ENCODE peak calls at places on chromosomes 13 and 19, in six cellular contexts. J is transverse colon, C is endothelial cell of umbilical vein, K is sigmoid colon, O is breast epithelium, H is suprapubic skin. F is an unnamed sample.

GRCh38 chr13:42946927-42947326 is 45.1 kb downstream of the EPSTI1 start:
- DNase-seq in J (no peak), C (no peak), K (no peak), O (no peak), H (no peak), F (no peak)

GRCh38 chr19:34188388-34188787 is 16.1 kb downstream of the LSM14A start:
- DNase-seq in J (no peak), C (no peak), K (no peak), O (no peak), H (no peak), F (no peak)

GRCh38 chr19:35362261-35363000 is 4.2 kb downstream of the FFAR3 start:
- DNase-seq in J (no peak), C (no peak), K (no peak), O (no peak), H (peak; percentile 53), F (no peak)

GRCh38 chr13:72304121-72304745 is 423.2 kb downstream of the MZT1 start:
- DNase-seq in J (no peak), C (peak; percentile 30), K (no peak), O (no peak), H (no peak), F (no peak)

GRCh38 chr13:109790071-109790470 is 3.7 kb upstream of the IRS2 start:
- DNase-seq in J (no peak), C (no peak), K (no peak), O (no peak), H (no peak), F (no peak)

GRCh38 chr13:25920931-25921330 is 130.9 kb downstream of the SHISA2 start:
- DNase-seq in J (no peak), C (no peak), K (no peak), O (no peak), H (no peak), F (no peak)

GRCh38 chr13:72290962-72291681 is 424.1 kb upstream of the DACH1 start:
- DNase-seq in J (no peak), C (no peak), K (no peak), O (no peak), H (no peak), F (no peak)

GRCh38 chr13:84653915-84654534 is 771.8 kb upstream of the SLITRK1 start:
- DNase-seq in J (no peak), C (no peak), K (no peak), O (no peak), H (no peak), F (no peak)

GRCh38 chr13:111622051-111622531 is 301.6 kb downstream of the TEX29 start:
- DNase-seq in J (no peak), C (no peak), K (no peak), O (no peak), H (no peak), F (peak; percentile 72)

GRCh38 chr13:39144941-39145533 is 106.8 kb downstream of the NHLRC3 start:
- DNase-seq in J (peak; percentile 33), C (peak; percentile 65), K (peak; percentile 77), O (peak; percentile 43), H (no peak), F (no peak)

GRCh38 chr13:59823495-59823894 is 340.2 kb downstream of the DIAPH3 start:
- DNase-seq in J (no peak), C (peak; percentile 41), K (no peak), O (no peak), H (no peak), F (no peak)

GRCh38 chr13:44703371-44703770 is 127.2 kb upstream of the TSC22D1 start:
- DNase-seq in J (no peak), C (no peak), K (no peak), O (no peak), H (no peak), F (no peak)

GRCh38 chr13:24764276-24764630 is 284 bp downstream of the RNF17 start:
- DNase-seq in J (no peak), C (no peak), K (peak; percentile 56), O (no peak), H (no peak), F (no peak)

GRCh38 chr19:49165111-49165750 is 7.6 kb downstream of the TRPM4 start:
- DNase-seq in J (peak; percentile 25), C (peak; percentile 85), K (no peak), O (peak; percentile 41), H (no peak), F (no peak)

GRCh38 chr13:110436276-110436675 is 125.2 kb downstream of the RAB20 start:
- DNase-seq in J (no peak), C (no peak), K (no peak), O (no peak), H (no peak), F (no peak)

GRCh38 chr19:15372470-15372869 is 7.1 kb downstream of the AKAP8 start:
- DNase-seq in J (no peak), C (no peak), K (no peak), O (no peak), H (no peak), F (no peak)

GRCh38 chr13:46595136-46595917 is 42.4 kb downstream of the LRCH1 start:
- DNase-seq in J (no peak), C (peak; percentile 49), K (no peak), O (peak; percentile 80), H (no peak), F (no peak)

GRCh38 chr19:46296722-46297431 is at the start of gene HIF3A:
- DNase-seq in J (peak; percentile 81), C (peak; percentile 64), K (peak; percentile 93), O (no peak), H (no peak), F (no peak)

GRCh38 chr19:51016798-51017683 is 2.5 kb downstream of the KLK10 start:
- DNase-seq in J (peak; percentile 67), C (peak; percentile 39), K (no peak), O (peak; percentile 81), H (no peak), F (no peak)

GRCh38 chr13:45994752-45995151 is 57.8 kb downstream of the ZC3H13 start:
- DNase-seq in J (no peak), C (no peak), K (no peak), O (no peak), H (no peak), F (no peak)

GRCh38 chr13:44573790-44574465 is 2.2 kb downstream of the TSC22D1 start:
- DNase-seq in J (no peak), C (peak; percentile 16), K (no peak), O (no peak), H (no peak), F (no peak)

GRCh38 chr13:96900992-96901391 is 93.3 kb downstream of the OXGR1 start:
- DNase-seq in J (no peak), C (no peak), K (no peak), O (no peak), H (no peak), F (no peak)

GRCh38 chr13:23609414-23610186 is 39.4 kb downstream of the TNFRSF19 start:
- DNase-seq in J (no peak), C (peak; percentile 67), K (no peak), O (no peak), H (no peak), F (no peak)

DNA sequence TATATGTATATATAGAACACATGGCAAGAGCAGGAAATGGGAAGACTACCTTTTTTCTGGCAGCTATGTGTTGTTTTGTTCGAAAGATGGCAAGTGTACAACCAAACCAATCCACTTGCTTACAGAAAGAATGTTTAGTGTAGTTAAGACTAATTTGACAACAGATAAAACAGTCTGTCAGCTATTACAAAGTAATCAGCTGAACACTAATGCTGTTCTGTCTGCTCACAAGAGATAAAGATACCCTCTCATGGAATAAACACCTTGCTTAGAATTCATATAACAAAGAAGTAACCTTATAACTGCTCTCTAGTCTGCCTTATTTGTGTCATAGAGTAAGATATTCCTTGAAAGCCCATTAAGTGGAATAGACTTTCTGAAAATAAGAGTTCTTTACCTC is 840 bp upstream of the KCNRG start:
- DNase-seq in J (no peak), C (no peak), K (no peak), O (no peak), H (no peak), F (no peak)
- H3K4me3 ChIP-seq in J (no peak overlapping the region), C (no peak overlapping the region), K (no peak overlapping the region), O (no peak overlapping the region), H (no peak overlapping the region), F (no peak overlapping the region)

GRCh38 chr19:11480927-11481776 is at the start of gene ELAVL3:
- DNase-seq in J (no peak), C (no peak), K (no peak), O (no peak), H (no peak), F (no peak)
- TF ChIP-seq POLR2AphosphoS5 in J (no peak), C (no peak), K (no peak), O (no peak), H (no peak), F (no peak)

GRCh38 chr19:45091031-45091918 is 1.7 kb upstream of the PPP1R37 start:
- DNase-seq in J (peak; percentile 99), C (peak; percentile 99), K (peak; percentile 99), O (peak; percentile 97), H (peak; percentile 99), F (peak; percentile 95)
- TF ChIP-seq POLR2A in J (peak; percentile 67), C (peak; percentile 93), K (no peak), O (no peak), H (no peak), F (no peak)

GRCh38 chr19:3404324-3405260 is 38.2 kb downstream of the NFIC start:
- DNase-seq in J (peak; percentile 66), C (peak; percentile 83), K (peak; percentile 97), O (peak; percentile 91), H (peak; percentile 92), F (no peak)

GRCh38 chr19:3403489-3404323 is 37.3 kb downstream of the NFIC start:
- DNase-seq in J (peak; percentile 80), C (peak; percentile 87), K (peak; percentile 99), O (peak; percentile 88), H (peak; percentile 90), F (peak; percentile 97)

GRCh38 chr19:3406571-3407111 is 40.3 kb downstream of the NFIC start:
- DNase-seq in J (no peak), C (no peak), K (no peak), O (no peak), H (no peak), F (no peak)

GRCh38 chr19:3402631-3403443 is 36.5 kb downstream of the NFIC start:
- DNase-seq in J (no peak), C (no peak), K (no peak), O (no peak), H (no peak), F (no peak)

DNA sequence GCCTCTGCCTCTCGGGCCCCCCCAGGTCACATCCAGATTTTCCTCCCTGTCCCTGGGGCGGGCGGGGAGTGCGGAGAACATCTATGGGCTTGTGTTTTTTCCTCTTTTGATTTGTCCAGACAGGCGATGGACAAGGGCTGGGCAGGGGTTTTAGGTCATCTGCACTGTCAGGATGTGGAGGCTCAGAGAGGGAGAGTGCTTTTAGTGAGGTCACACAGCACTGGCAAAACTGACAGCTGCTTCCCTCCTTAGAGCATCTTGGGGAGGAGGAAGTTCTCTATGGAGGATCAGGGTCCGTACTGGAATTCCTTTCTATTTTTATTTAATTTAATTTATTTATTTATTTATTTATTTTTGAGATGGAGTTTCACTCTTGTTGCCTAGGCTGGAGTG is 38.9 kb downstream of the NFIC start:
- DNase-seq in J (no peak), C (no peak), K (no peak), O (no peak), H (no peak), F (no peak)
- H3K4me3 ChIP-seq in J (no peak overlapping the region), C (no peak overlapping the region), K (peak overlapping the region; percentile 57), O (peak overlapping the region; percentile 44), H (peak overlapping the region; percentile 60), F (peak overlapping the region; percentile 61)

DNA sequence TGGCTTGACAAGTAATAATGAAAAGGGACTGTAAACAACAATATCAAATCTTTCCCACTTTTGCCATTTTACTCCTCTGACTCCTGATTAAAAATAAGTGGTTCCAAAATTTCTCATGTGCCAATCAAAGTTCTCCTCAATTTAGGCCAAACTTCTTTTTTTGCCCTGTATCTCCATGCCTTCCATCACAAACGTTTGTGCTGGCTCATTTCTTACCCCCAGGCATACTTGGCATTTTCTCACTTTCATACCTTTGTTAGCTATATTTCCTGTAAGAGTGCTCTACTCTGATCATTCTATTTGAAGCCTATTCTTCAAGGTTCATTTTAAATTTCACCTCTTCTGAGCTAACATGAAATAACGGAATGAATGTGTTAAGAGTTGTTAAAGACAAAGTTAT is 10.0 kb upstream of the FNDC3A start:
- DNase-seq in J (no peak), C (no peak), K (no peak), O (no peak), H (no peak), F (no peak)
- TF ChIP-seq POLR2AphosphoS5 in J (no peak), C (no peak), K (no peak), O (no peak), H (no peak), F (no peak)